ENCODE peak calls at places on chromosome 12, in five cellular contexts. One of them, this sample, is unnamed.

GRCh38 chr12:67358686-67359374 is 89.7 kb downstream of the CAND1 start:
- DNase-seq in stimulated activated naive CD4-positive, alpha-beta T cell: no peak
- DNase-seq in neural crest cell: no peak
- DNase-seq in stimulated activated CD8-positive, alpha-beta memory T cell treated with anti-CD3 and anti-CD28 coated beads, Interleukin-12 subunit alpha, Interleukin-12 subunit beta, amount 100 ng/mL, for 4 hours: no peak
- DNase-seq in A172: peak
- DNase-seq in this sample: no peak

GRCh38 chr12:6336079-6336858 is 5.6 kb downstream of the TNFRSF1A start:
- DNase-seq in stimulated activated naive CD4-positive, alpha-beta T cell: no peak
- DNase-seq in neural crest cell: peak
- DNase-seq in stimulated activated CD8-positive, alpha-beta memory T cell treated with anti-CD3 and anti-CD28 coated beads, Interleukin-12 subunit alpha, Interleukin-12 subunit beta, amount 100 ng/mL, for 4 hours: peak
- DNase-seq in A172: peak
- DNase-seq in this sample: peak

GRCh38 chr12:45938566-45938965 is 51.8 kb downstream of the SCAF11 start:
- DNase-seq in stimulated activated naive CD4-positive, alpha-beta T cell: no peak
- DNase-seq in neural crest cell: no peak
- DNase-seq in stimulated activated CD8-positive, alpha-beta memory T cell treated with anti-CD3 and anti-CD28 coated beads, Interleukin-12 subunit alpha, Interleukin-12 subunit beta, amount 100 ng/mL, for 4 hours: no peak
- DNase-seq in A172: no peak
- DNase-seq in this sample: no peak

GRCh38 chr12:122499991-122500684 is 594 bp downstream of the ZCCHC8 start:
- DNase-seq in stimulated activated naive CD4-positive, alpha-beta T cell: peak
- DNase-seq in neural crest cell: peak
- DNase-seq in stimulated activated CD8-positive, alpha-beta memory T cell treated with anti-CD3 and anti-CD28 coated beads, Interleukin-12 subunit alpha, Interleukin-12 subunit beta, amount 100 ng/mL, for 4 hours: peak
- DNase-seq in A172: peak
- DNase-seq in this sample: peak

GRCh38 chr12:15754233-15754632 is 35.0 kb downstream of the EPS8 start:
- DNase-seq in stimulated activated naive CD4-positive, alpha-beta T cell: no peak
- DNase-seq in neural crest cell: no peak
- DNase-seq in stimulated activated CD8-positive, alpha-beta memory T cell treated with anti-CD3 and anti-CD28 coated beads, Interleukin-12 subunit alpha, Interleukin-12 subunit beta, amount 100 ng/mL, for 4 hours: no peak
- DNase-seq in A172: no peak
- DNase-seq in this sample: no peak

GRCh38 chr12:130044991-130045621 is 117.2 kb upstream of the FZD10 start:
- DNase-seq in stimulated activated naive CD4-positive, alpha-beta T cell: no peak
- DNase-seq in neural crest cell: peak
- DNase-seq in stimulated activated CD8-positive, alpha-beta memory T cell treated with anti-CD3 and anti-CD28 coated beads, Interleukin-12 subunit alpha, Interleukin-12 subunit beta, amount 100 ng/mL, for 4 hours: no peak
- DNase-seq in A172: no peak
- DNase-seq in this sample: no peak

GRCh38 chr12:119809023-119809422 is 68.1 kb downstream of the CIT start:
- DNase-seq in stimulated activated naive CD4-positive, alpha-beta T cell: no peak
- DNase-seq in neural crest cell: no peak
- DNase-seq in stimulated activated CD8-positive, alpha-beta memory T cell treated with anti-CD3 and anti-CD28 coated beads, Interleukin-12 subunit alpha, Interleukin-12 subunit beta, amount 100 ng/mL, for 4 hours: no peak
- DNase-seq in A172: no peak
- DNase-seq in this sample: no peak

GRCh38 chr12:110791589-110791988 is 48.9 kb upstream of the PPP1CC start:
- DNase-seq in stimulated activated naive CD4-positive, alpha-beta T cell: no peak
- DNase-seq in neural crest cell: no peak
- DNase-seq in stimulated activated CD8-positive, alpha-beta memory T cell treated with anti-CD3 and anti-CD28 coated beads, Interleukin-12 subunit alpha, Interleukin-12 subunit beta, amount 100 ng/mL, for 4 hours: no peak
- DNase-seq in A172: no peak
- DNase-seq in this sample: no peak

GRCh38 chr12:109111775-109112491 is 4.5 kb upstream of the ACACB start:
- DNase-seq in stimulated activated naive CD4-positive, alpha-beta T cell: no peak
- DNase-seq in neural crest cell: peak
- DNase-seq in stimulated activated CD8-positive, alpha-beta memory T cell treated with anti-CD3 and anti-CD28 coated beads, Interleukin-12 subunit alpha, Interleukin-12 subunit beta, amount 100 ng/mL, for 4 hours: no peak
- DNase-seq in A172: peak
- DNase-seq in this sample: peak

GRCh38 chr12:68203460-68203875 is 22.1 kb downstream of the IL26 start:
- DNase-seq in stimulated activated naive CD4-positive, alpha-beta T cell: no peak
- DNase-seq in neural crest cell: no peak
- DNase-seq in stimulated activated CD8-positive, alpha-beta memory T cell treated with anti-CD3 and anti-CD28 coated beads, Interleukin-12 subunit alpha, Interleukin-12 subunit beta, amount 100 ng/mL, for 4 hours: no peak
- DNase-seq in A172: no peak
- DNase-seq in this sample: no peak

GRCh38 chr12:93773122-93773871 is 96.1 kb downstream of the CRADD start:
- DNase-seq in stimulated activated naive CD4-positive, alpha-beta T cell: no peak
- DNase-seq in neural crest cell: no peak
- DNase-seq in stimulated activated CD8-positive, alpha-beta memory T cell treated with anti-CD3 and anti-CD28 coated beads, Interleukin-12 subunit alpha, Interleukin-12 subunit beta, amount 100 ng/mL, for 4 hours: peak
- DNase-seq in A172: peak
- DNase-seq in this sample: no peak

GRCh38 chr12:103858953-103859601 is 18.0 kb upstream of the NT5DC3 start:
- DNase-seq in stimulated activated naive CD4-positive, alpha-beta T cell: no peak
- DNase-seq in neural crest cell: no peak
- DNase-seq in stimulated activated CD8-positive, alpha-beta memory T cell treated with anti-CD3 and anti-CD28 coated beads, Interleukin-12 subunit alpha, Interleukin-12 subunit beta, amount 100 ng/mL, for 4 hours: no peak
- DNase-seq in A172: peak
- DNase-seq in this sample: no peak

GRCh38 chr12:630656-631632 is 32.3 kb downstream of the NINJ2 start:
- DNase-seq in stimulated activated naive CD4-positive, alpha-beta T cell: peak
- DNase-seq in neural crest cell: no peak
- DNase-seq in stimulated activated CD8-positive, alpha-beta memory T cell treated with anti-CD3 and anti-CD28 coated beads, Interleukin-12 subunit alpha, Interleukin-12 subunit beta, amount 100 ng/mL, for 4 hours: peak
- DNase-seq in A172: no peak
- DNase-seq in this sample: no peak

GRCh38 chr12:132163911-132164288 is 19.6 kb downstream of the NOC4L start:
- DNase-seq in stimulated activated naive CD4-positive, alpha-beta T cell: no peak
- DNase-seq in neural crest cell: no peak
- DNase-seq in stimulated activated CD8-positive, alpha-beta memory T cell treated with anti-CD3 and anti-CD28 coated beads, Interleukin-12 subunit alpha, Interleukin-12 subunit beta, amount 100 ng/mL, for 4 hours: no peak
- DNase-seq in A172: peak
- DNase-seq in this sample: no peak

GRCh38 chr12:111692575-111693210 is 6.8 kb downstream of the ACAD10 start:
- DNase-seq in stimulated activated naive CD4-positive, alpha-beta T cell: no peak
- DNase-seq in neural crest cell: no peak
- DNase-seq in stimulated activated CD8-positive, alpha-beta memory T cell treated with anti-CD3 and anti-CD28 coated beads, Interleukin-12 subunit alpha, Interleukin-12 subunit beta, amount 100 ng/mL, for 4 hours: no peak
- DNase-seq in A172: peak
- DNase-seq in this sample: peak

GRCh38 chr12:57213068-57213715 is 3.4 kb upstream of the NXPH4 start:
- DNase-seq in stimulated activated naive CD4-positive, alpha-beta T cell: peak
- DNase-seq in neural crest cell: peak
- DNase-seq in stimulated activated CD8-positive, alpha-beta memory T cell treated with anti-CD3 and anti-CD28 coated beads, Interleukin-12 subunit alpha, Interleukin-12 subunit beta, amount 100 ng/mL, for 4 hours: peak
- DNase-seq in A172: peak
- DNase-seq in this sample: peak

GRCh38 chr12:49937639-49938300 is 12.8 kb upstream of the AQP2 start:
- DNase-seq in stimulated activated naive CD4-positive, alpha-beta T cell: no peak
- DNase-seq in neural crest cell: no peak
- DNase-seq in stimulated activated CD8-positive, alpha-beta memory T cell treated with anti-CD3 and anti-CD28 coated beads, Interleukin-12 subunit alpha, Interleukin-12 subunit beta, amount 100 ng/mL, for 4 hours: no peak
- DNase-seq in A172: no peak
- DNase-seq in this sample: no peak

GRCh38 chr12:26870491-26871419 is 37.8 kb upstream of the ITPR2 start:
- DNase-seq in stimulated activated naive CD4-positive, alpha-beta T cell: no peak
- DNase-seq in neural crest cell: no peak
- DNase-seq in stimulated activated CD8-positive, alpha-beta memory T cell treated with anti-CD3 and anti-CD28 coated beads, Interleukin-12 subunit alpha, Interleukin-12 subunit beta, amount 100 ng/mL, for 4 hours: no peak
- DNase-seq in A172: peak
- DNase-seq in this sample: no peak

GRCh38 chr12:6336859-6337744 is 4.8 kb downstream of the TNFRSF1A start:
- DNase-seq in stimulated activated naive CD4-positive, alpha-beta T cell: peak
- DNase-seq in neural crest cell: no peak
- DNase-seq in stimulated activated CD8-positive, alpha-beta memory T cell treated with anti-CD3 and anti-CD28 coated beads, Interleukin-12 subunit alpha, Interleukin-12 subunit beta, amount 100 ng/mL, for 4 hours: peak
- DNase-seq in A172: no peak
- DNase-seq in this sample: no peak

GRCh38 chr12:6946033-6946919 is 2.5 kb downstream of the C12orf57 start:
- DNase-seq in stimulated activated naive CD4-positive, alpha-beta T cell: peak
- DNase-seq in neural crest cell: no peak
- DNase-seq in stimulated activated CD8-positive, alpha-beta memory T cell treated with anti-CD3 and anti-CD28 coated beads, Interleukin-12 subunit alpha, Interleukin-12 subunit beta, amount 100 ng/mL, for 4 hours: peak
- DNase-seq in A172: no peak
- DNase-seq in this sample: peak

GRCh38 chr12:55250944-55251343 is 6.5 kb downstream of the OR6C74 start:
- DNase-seq in stimulated activated naive CD4-positive, alpha-beta T cell: no peak
- DNase-seq in neural crest cell: no peak
- DNase-seq in stimulated activated CD8-positive, alpha-beta memory T cell treated with anti-CD3 and anti-CD28 coated beads, Interleukin-12 subunit alpha, Interleukin-12 subunit beta, amount 100 ng/mL, for 4 hours: no peak
- DNase-seq in A172: no peak
- DNase-seq in this sample: no peak

GRCh38 chr12:31702047-31702446 is 26.8 kb downstream of the AMN1 start:
- DNase-seq in stimulated activated naive CD4-positive, alpha-beta T cell: no peak
- DNase-seq in neural crest cell: no peak
- DNase-seq in stimulated activated CD8-positive, alpha-beta memory T cell treated with anti-CD3 and anti-CD28 coated beads, Interleukin-12 subunit alpha, Interleukin-12 subunit beta, amount 100 ng/mL, for 4 hours: no peak
- DNase-seq in A172: peak
- DNase-seq in this sample: no peak

GRCh38 chr12:101866615-101867373 is 10.6 kb upstream of the DRAM1 start:
- DNase-seq in stimulated activated naive CD4-positive, alpha-beta T cell: no peak
- DNase-seq in neural crest cell: no peak
- DNase-seq in stimulated activated CD8-positive, alpha-beta memory T cell treated with anti-CD3 and anti-CD28 coated beads, Interleukin-12 subunit alpha, Interleukin-12 subunit beta, amount 100 ng/mL, for 4 hours: no peak
- DNase-seq in A172: no peak
- DNase-seq in this sample: no peak

GRCh38 chr12:1847411-1847810 is 27.0 kb downstream of the LRTM2 start:
- DNase-seq in stimulated activated naive CD4-positive, alpha-beta T cell: no peak
- DNase-seq in neural crest cell: no peak
- DNase-seq in stimulated activated CD8-positive, alpha-beta memory T cell treated with anti-CD3 and anti-CD28 coated beads, Interleukin-12 subunit alpha, Interleukin-12 subunit beta, amount 100 ng/mL, for 4 hours: no peak
- DNase-seq in A172: no peak
- DNase-seq in this sample: no peak

GRCh38 chr12:77682488-77682887 is 148.2 kb upstream of the NAV3 start:
- DNase-seq in stimulated activated naive CD4-positive, alpha-beta T cell: no peak
- DNase-seq in neural crest cell: no peak
- DNase-seq in stimulated activated CD8-positive, alpha-beta memory T cell treated with anti-CD3 and anti-CD28 coated beads, Interleukin-12 subunit alpha, Interleukin-12 subunit beta, amount 100 ng/mL, for 4 hours: no peak
- DNase-seq in A172: no peak
- DNase-seq in this sample: no peak

GRCh38 chr12:124758266-124759200 is 105.1 kb downstream of the SCARB1 start:
- DNase-seq in stimulated activated naive CD4-positive, alpha-beta T cell: no peak
- DNase-seq in neural crest cell: no peak
- DNase-seq in stimulated activated CD8-positive, alpha-beta memory T cell treated with anti-CD3 and anti-CD28 coated beads, Interleukin-12 subunit alpha, Interleukin-12 subunit beta, amount 100 ng/mL, for 4 hours: no peak
- DNase-seq in A172: no peak
- DNase-seq in this sample: no peak

GRCh38 chr12:1926274-1926673 is 7.8 kb upstream of the CACNA2D4 start:
- DNase-seq in stimulated activated naive CD4-positive, alpha-beta T cell: no peak
- DNase-seq in neural crest cell: no peak
- DNase-seq in stimulated activated CD8-positive, alpha-beta memory T cell treated with anti-CD3 and anti-CD28 coated beads, Interleukin-12 subunit alpha, Interleukin-12 subunit beta, amount 100 ng/mL, for 4 hours: no peak
- DNase-seq in A172: no peak
- DNase-seq in this sample: no peak

GRCh38 chr12:131007031-131007793 is 53.5 kb downstream of the ADGRD1 start:
- DNase-seq in stimulated activated naive CD4-positive, alpha-beta T cell: no peak
- DNase-seq in neural crest cell: no peak
- DNase-seq in stimulated activated CD8-positive, alpha-beta memory T cell treated with anti-CD3 and anti-CD28 coated beads, Interleukin-12 subunit alpha, Interleukin-12 subunit beta, amount 100 ng/mL, for 4 hours: no peak
- DNase-seq in A172: no peak
- DNase-seq in this sample: no peak

GRCh38 chr12:46135750-46136149 is 133.1 kb downstream of the SLC38A1 start:
- DNase-seq in stimulated activated naive CD4-positive, alpha-beta T cell: no peak
- DNase-seq in neural crest cell: no peak
- DNase-seq in stimulated activated CD8-positive, alpha-beta memory T cell treated with anti-CD3 and anti-CD28 coated beads, Interleukin-12 subunit alpha, Interleukin-12 subunit beta, amount 100 ng/mL, for 4 hours: no peak
- DNase-seq in A172: no peak
- DNase-seq in this sample: no peak

GRCh38 chr12:128933926-128934325 is 80.6 kb downstream of the GLT1D1 start:
- DNase-seq in stimulated activated naive CD4-positive, alpha-beta T cell: no peak
- DNase-seq in neural crest cell: no peak
- DNase-seq in stimulated activated CD8-positive, alpha-beta memory T cell treated with anti-CD3 and anti-CD28 coated beads, Interleukin-12 subunit alpha, Interleukin-12 subunit beta, amount 100 ng/mL, for 4 hours: no peak
- DNase-seq in A172: no peak
- DNase-seq in this sample: no peak

GRCh38 chr12:47024463-47024862 is 55.0 kb upstream of the PCED1B start:
- DNase-seq in stimulated activated naive CD4-positive, alpha-beta T cell: no peak
- DNase-seq in neural crest cell: no peak
- DNase-seq in stimulated activated CD8-positive, alpha-beta memory T cell treated with anti-CD3 and anti-CD28 coated beads, Interleukin-12 subunit alpha, Interleukin-12 subunit beta, amount 100 ng/mL, for 4 hours: no peak
- DNase-seq in A172: no peak
- DNase-seq in this sample: no peak

GRCh38 chr12:128905003-128905544 is 51.8 kb downstream of the GLT1D1 start:
- DNase-seq in stimulated activated naive CD4-positive, alpha-beta T cell: no peak
- DNase-seq in neural crest cell: no peak
- DNase-seq in stimulated activated CD8-positive, alpha-beta memory T cell treated with anti-CD3 and anti-CD28 coated beads, Interleukin-12 subunit alpha, Interleukin-12 subunit beta, amount 100 ng/mL, for 4 hours: no peak
- DNase-seq in A172: no peak
- DNase-seq in this sample: no peak

GRCh38 chr12:76554411-76555225 is 5.0 kb downstream of the OSBPL8 start:
- DNase-seq in stimulated activated naive CD4-positive, alpha-beta T cell: no peak
- DNase-seq in neural crest cell: no peak
- DNase-seq in stimulated activated CD8-positive, alpha-beta memory T cell treated with anti-CD3 and anti-CD28 coated beads, Interleukin-12 subunit alpha, Interleukin-12 subunit beta, amount 100 ng/mL, for 4 hours: no peak
- DNase-seq in A172: no peak
- DNase-seq in this sample: no peak

GRCh38 chr12:87511371-87511770 is 517.8 kb downstream of the C12orf50 start:
- DNase-seq in stimulated activated naive CD4-positive, alpha-beta T cell: no peak
- DNase-seq in neural crest cell: no peak
- DNase-seq in stimulated activated CD8-positive, alpha-beta memory T cell treated with anti-CD3 and anti-CD28 coated beads, Interleukin-12 subunit alpha, Interleukin-12 subunit beta, amount 100 ng/mL, for 4 hours: no peak
- DNase-seq in A172: peak
- DNase-seq in this sample: no peak

GRCh38 chr12:92574046-92574783 is 128.6 kb upstream of the PLEKHG7 start:
- DNase-seq in stimulated activated naive CD4-positive, alpha-beta T cell: no peak
- DNase-seq in neural crest cell: no peak
- DNase-seq in stimulated activated CD8-positive, alpha-beta memory T cell treated with anti-CD3 and anti-CD28 coated beads, Interleukin-12 subunit alpha, Interleukin-12 subunit beta, amount 100 ng/mL, for 4 hours: no peak
- DNase-seq in A172: peak
- DNase-seq in this sample: peak